ENCODE peak calls at places on chromosome 11, in nine cellular contexts. C, M, I, X, J, H, Q, E and P are unnamed samples.

GRCh38 chr11:133991101-133991500 is 34.3 kb upstream of the IGSF9B start:
- DNase-seq in I (no peak), M (peak), E (no peak), C (no peak), J (no peak), H (no peak), X (no peak), Q (no peak), P (peak)

GRCh38 chr11:81218440-81218839 is 1515.2 kb downstream of the FAM181B start:
- DNase-seq in H (no peak), J (no peak), M (no peak), I (no peak), C (no peak), Q (no peak), E (no peak), X (no peak), P (no peak)

GRCh38 chr11:120212259-120212888 is 1.5 kb downstream of the OAF start:
- DNase-seq in M (no peak), I (no peak), Q (peak), J (no peak), X (no peak), C (no peak), E (no peak), H (no peak), P (no peak)

GRCh38 chr11:71144010-71144409 is 108.4 kb downstream of the SHANK2 start:
- DNase-seq in H (no peak), C (no peak), E (no peak), M (no peak), I (no peak), J (no peak), X (no peak), Q (no peak), P (no peak)

GRCh38 chr11:122733301-122733686 is 77.8 kb downstream of the UBASH3B start:
- DNase-seq in H (no peak), X (peak), C (no peak), I (no peak), E (no peak), Q (peak), J (no peak), M (no peak), P (no peak)

GRCh38 chr11:33689089-33689488 is 11.5 kb downstream of the C11orf91 start:
- DNase-seq in J (no peak), H (no peak), M (no peak), X (peak), C (no peak), E (no peak), Q (peak), I (no peak), P (no peak)

GRCh38 chr11:56700242-56700918 is 1.5 kb downstream of the OR9G1 start:
- DNase-seq in M (peak), H (no peak), J (no peak), Q (peak), I (no peak), E (no peak), C (no peak), X (no peak), P (no peak)

GRCh38 chr11:102241026-102241425 is 76.3 kb upstream of the BIRC3 start:
- DNase-seq in J (peak), H (no peak), I (no peak), C (no peak), X (peak), M (no peak), Q (no peak), E (no peak), P (no peak)

GRCh38 chr11:79544324-79544723 is 103.5 kb upstream of the TENM4 start:
- DNase-seq in X (no peak), H (no peak), C (no peak), I (no peak), Q (no peak), E (no peak), M (no peak), J (no peak), P (no peak)

GRCh38 chr11:70526116-70527045 is 128.1 kb downstream of the CTTN start:
- DNase-seq in J (no peak), H (no peak), M (no peak), C (no peak), Q (no peak), X (no peak), I (no peak), E (no peak), P (no peak)

GRCh38 chr11:133531971-133532651 is at the start of gene OPCML:
- DNase-seq in H (no peak), C (no peak), M (no peak), J (no peak), X (no peak), E (peak), I (no peak), Q (no peak), P (no peak)

GRCh38 chr11:134537296-134537695 is 125.3 kb upstream of the B3GAT1 start:
- DNase-seq in H (no peak), X (no peak), Q (no peak), M (no peak), C (no peak), E (no peak), I (no peak), J (no peak), P (no peak)

GRCh38 chr11:107116358-107116757 is 98.1 kb upstream of the GUCY1A2 start:
- DNase-seq in J (no peak), X (no peak), H (no peak), M (no peak), C (no peak), Q (peak), E (no peak), I (peak), P (no peak)

GRCh38 chr11:64372802-64373597 is 14.0 kb downstream of the RPS6KA4 start:
- DNase-seq in E (no peak), M (no peak), H (no peak), I (no peak), Q (peak), X (peak), C (no peak), J (no peak), P (no peak)

GRCh38 chr11:10858505-10859360 is 880 bp upstream of the ZBED5 start:
- DNase-seq in H (peak), I (no peak), J (peak), Q (peak), M (peak), X (peak), E (peak), C (no peak), P (peak)

GRCh38 chr11:135074397-135074998 is 662.5 kb upstream of the B3GAT1 start:
- DNase-seq in M (peak), X (no peak), I (no peak), J (no peak), Q (peak), H (no peak), E (no peak), C (no peak), P (no peak)

GRCh38 chr11:90343670-90344069 is 120.8 kb upstream of the CHORDC1 start:
- DNase-seq in Q (no peak), M (no peak), I (no peak), E (no peak), C (no peak), X (no peak), H (no peak), J (no peak), P (no peak)

GRCh38 chr11:130040281-130040940 is 29.3 kb upstream of the APLP2 start:
- DNase-seq in E (no peak), H (no peak), J (no peak), I (no peak), M (no peak), C (no peak), X (no peak), Q (no peak), P (no peak)

GRCh38 chr11:16392646-16393045 is 36.3 kb upstream of the SOX6 start:
- DNase-seq in Q (peak), I (no peak), H (no peak), J (no peak), M (no peak), E (no peak), X (no peak), C (no peak), P (no peak)

GRCh38 chr11:73262851-73263495 is 9.2 kb upstream of the P2RY6 start:
- DNase-seq in E (no peak), X (peak), J (no peak), H (no peak), C (no peak), I (no peak), Q (peak), M (no peak), P (no peak)

GRCh38 chr11:119300198-119300964 is 16.5 kb downstream of the MCAM start:
- DNase-seq in M (no peak), C (no peak), E (no peak), X (no peak), I (no peak), Q (no peak), H (no peak), J (no peak), P (no peak)

GRCh38 chr11:80980221-80980620 is 1539.4 kb upstream of the TENM4 start:
- DNase-seq in J (peak), E (no peak), H (no peak), C (no peak), M (no peak), X (peak), Q (peak), I (peak), P (no peak)

GRCh38 chr11:80118071-80118470 is 677.2 kb upstream of the TENM4 start:
- DNase-seq in Q (peak), H (no peak), M (no peak), I (no peak), C (no peak), X (no peak), E (no peak), J (no peak), P (no peak)

DNA sequence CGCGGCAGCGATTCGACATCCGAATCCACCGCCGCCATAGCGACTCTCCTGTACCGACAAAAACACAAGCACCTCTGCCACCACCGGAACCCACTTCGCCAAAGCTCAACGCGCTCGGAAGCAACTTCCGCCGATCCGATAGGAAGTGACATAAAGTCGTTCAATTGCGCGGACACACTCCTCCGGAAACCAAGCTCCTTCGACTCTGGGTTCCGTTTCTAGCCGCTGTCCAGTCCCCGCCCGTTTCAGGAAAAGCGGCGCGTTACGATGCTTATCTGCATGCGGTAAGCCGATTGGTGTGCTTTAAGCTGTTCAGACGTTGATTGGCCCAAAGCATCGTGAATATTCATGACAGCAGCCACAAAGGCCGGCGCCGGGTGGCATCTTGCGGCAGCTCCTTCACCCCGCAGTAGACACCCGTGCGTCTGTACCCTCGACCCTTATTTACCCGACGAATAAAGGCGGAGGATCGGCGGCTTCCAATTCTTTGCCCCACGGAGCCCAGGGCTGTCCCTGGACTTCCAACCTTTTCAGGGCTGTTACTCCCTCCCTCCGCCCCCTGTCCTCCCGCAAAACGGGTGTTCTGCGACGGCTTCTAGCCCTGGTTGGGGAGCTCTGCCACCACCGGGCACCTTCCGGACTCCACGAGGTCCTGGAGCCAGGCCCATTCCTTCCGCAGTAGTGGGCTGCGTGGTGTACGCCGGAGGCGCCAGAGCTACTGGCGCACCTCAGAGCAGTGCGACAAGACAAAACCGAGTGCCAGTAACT is at the start of gene TUT1:
- DNase-seq in C (peak), H (peak), J (peak), I (peak), E (peak), M (peak), X (peak), Q (peak), P (peak)
- TF ChIP-seq CTCF in C (no peak), H (no peak), J (no peak), I (no peak), E (no peak), M (peak), X (peak), Q (no peak), P (no peak)

GRCh38 chr11:2866178-2866577 is 19.4 kb downstream of the CDKN1C start:
- DNase-seq in I (no peak), M (no peak), H (no peak), C (no peak), X (no peak), J (no peak), Q (no peak), E (no peak), P (no peak)

GRCh38 chr11:2868604-2869526 is 16.7 kb downstream of the CDKN1C start:
- DNase-seq in I (no peak), J (no peak), Q (no peak), H (no peak), C (no peak), E (no peak), M (no peak), X (no peak), P (no peak)

GRCh38 chr11:2869561-2870427 is 15.8 kb downstream of the CDKN1C start:
- DNase-seq in J (no peak), E (no peak), H (no peak), C (no peak), M (no peak), I (no peak), X (no peak), Q (no peak), P (no peak)

GRCh38 chr11:2867142-2867541 is 18.4 kb downstream of the CDKN1C start:
- DNase-seq in Q (no peak), J (no peak), H (no peak), X (no peak), E (no peak), I (no peak), M (no peak), C (no peak), P (no peak)

GRCh38 chr11:2867722-2868548 is 17.6 kb downstream of the CDKN1C start:
- DNase-seq in Q (no peak), H (no peak), X (no peak), E (no peak), I (no peak), J (peak), M (no peak), C (no peak), P (no peak)
- TF ChIP-seq CTCF in Q (no peak), H (no peak), X (no peak), E (no peak), I (no peak), J (no peak), M (no peak), C (no peak), P (no peak)

GRCh38 chr11:65773784-65774411 is 6.9 kb downstream of the AP5B1 start:
- DNase-seq in I (no peak), C (peak), M (no peak), Q (peak), J (no peak), X (no peak), H (no peak), E (no peak), P (no peak)
- TF ChIP-seq CTCF in I (no peak), C (no peak), M (no peak), Q (peak), J (no peak), X (peak), H (no peak), E (no peak), P (no peak)

GRCh38 chr11:47571895-47572294 is 6.5 kb downstream of the PTPMT1 start:
- DNase-seq in E (no peak), Q (peak), H (no peak), M (no peak), X (peak), I (no peak), C (no peak), J (no peak), P (no peak)
- TF ChIP-seq CTCF in E (no peak), Q (no peak), H (no peak), M (no peak), X (no peak), I (no peak), C (no peak), J (no peak), P (no peak)

GRCh38 chr11:126186708-126187481 is 24.6 kb downstream of the RPUSD4 start:
- DNase-seq in M (no peak), I (no peak), J (no peak), H (no peak), X (no peak), Q (no peak), C (no peak), E (no peak), P (no peak)
- TF ChIP-seq CTCF in M (peak), I (peak), J (no peak), H (no peak), X (peak), Q (no peak), C (peak), E (no peak), P (no peak)

GRCh38 chr11:1567052-1567720 is 4.9 kb downstream of the DUSP8 start:
- DNase-seq in X (no peak), J (no peak), H (peak), C (no peak), I (no peak), M (no peak), E (peak), Q (no peak), P (no peak)

GRCh38 chr11:1565904-1566247 is 6.2 kb downstream of the DUSP8 start:
- DNase-seq in Q (no peak), X (no peak), M (no peak), C (no peak), J (no peak), E (no peak), H (no peak), I (no peak), P (no peak)

GRCh38 chr11:1565173-1565903 is 6.7 kb downstream of the DUSP8 start:
- DNase-seq in Q (no peak), H (no peak), X (no peak), C (no peak), M (no peak), J (no peak), E (peak), I (no peak), P (no peak)

GRCh38 chr11:1567721-1568100 is 4.4 kb downstream of the DUSP8 start:
- DNase-seq in C (no peak), M (no peak), E (no peak), Q (no peak), H (no peak), J (no peak), I (no peak), X (no peak), P (no peak)

DNA sequence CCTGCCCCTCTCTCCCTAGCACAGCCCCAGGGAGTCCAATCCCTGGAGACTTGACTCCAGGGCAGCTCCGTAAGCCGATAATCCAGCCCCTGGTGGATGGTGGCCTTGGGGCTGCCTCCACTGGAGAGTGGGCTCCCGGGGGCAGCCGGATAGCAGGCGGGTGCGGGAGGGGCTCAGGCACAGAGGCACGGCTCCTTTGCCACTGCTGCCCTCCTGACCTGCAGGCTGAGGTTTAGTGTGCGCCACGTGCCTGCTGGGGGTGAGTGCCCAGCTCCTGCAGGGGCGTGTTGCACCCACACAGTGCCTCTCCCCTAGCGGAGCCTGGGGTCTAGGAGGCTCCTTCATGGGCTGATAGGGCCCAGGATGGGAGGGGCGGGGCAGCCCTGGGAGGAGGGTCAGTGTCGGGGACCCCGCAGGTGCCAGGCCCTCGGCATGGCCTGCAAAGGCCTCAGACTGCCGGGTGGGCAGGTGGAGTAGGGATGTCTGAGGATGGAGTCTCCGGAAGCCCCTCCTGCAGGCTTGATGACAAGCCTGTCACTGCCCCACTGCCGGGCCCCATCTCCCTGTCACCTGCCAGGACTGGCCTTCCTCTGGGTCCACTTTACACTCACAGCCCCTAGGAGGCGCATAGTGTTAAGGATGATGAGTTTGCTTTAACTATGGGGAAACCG is 5.6 kb downstream of the DUSP8 start:
- DNase-seq in M (no peak), H (no peak), E (peak), X (no peak), C (no peak), I (no peak), Q (no peak), J (no peak), P (no peak)
- TF ChIP-seq CTCF in M (no peak), H (no peak), E (no peak), X (no peak), C (peak), I (peak), Q (no peak), J (peak), P (no peak)

GRCh38 chr11:9092846-9093778 is 1.7 kb upstream of the SCUBE2 start:
- DNase-seq in I (no peak), X (no peak), C (peak), E (no peak), J (no peak), Q (peak), M (no peak), H (no peak), P (no peak)
- TF ChIP-seq CTCF in I (peak), X (peak), C (peak), E (no peak), J (no peak), Q (peak), M (peak), H (no peak), P (no peak)